ENCODE peak calls at places on chromosome 5, in six cellular contexts. A is progenitor cell of endocrine pancreas; Z is esophagus squamous epithelium; W is naive thymus-derived CD8-positive, alpha-beta T cell; E is B cell; O is HCEC 1CT. L is an unnamed sample.

GRCh38 chr5:149434162-149435014 is 55.3 kb upstream of the IL17B start:
- DNase-seq in A (peak), Z (no peak), W (peak), E (peak), O (peak), L (peak)

GRCh38 chr5:143111799-143112198 is 291.7 kb downstream of the NR3C1 start:
- DNase-seq in A (no peak), Z (no peak), W (no peak), E (no peak), O (no peak), L (no peak)

GRCh38 chr5:83029912-83030311 is 47.3 kb downstream of the TMEM167A start:
- DNase-seq in A (no peak), Z (no peak), W (no peak), E (no peak), O (peak), L (no peak)

GRCh38 chr5:179668404-179668803 is 12.4 kb downstream of the CBY3 start:
- DNase-seq in A (no peak), Z (no peak), W (peak), E (no peak), O (peak), L (no peak)

GRCh38 chr5:42950466-42951168 is 89.5 kb downstream of the ANXA2R start:
- DNase-seq in A (no peak), Z (peak), W (no peak), E (peak), O (peak), L (no peak)

GRCh38 chr5:10441083-10441991 is at the start of gene ROPN1L:
- DNase-seq in A (peak), Z (no peak), W (peak), E (peak), O (peak), L (peak)

GRCh38 chr5:130868186-130868821 is 296.8 kb downstream of the HINT1 start:
- DNase-seq in A (no peak), Z (no peak), W (no peak), E (no peak), O (no peak), L (no peak)

GRCh38 chr5:98461485-98461884 is 312.0 kb upstream of the RGMB start:
- DNase-seq in A (no peak), Z (no peak), W (no peak), E (no peak), O (no peak), L (no peak)

GRCh38 chr5:18281947-18282557 is 647.8 kb downstream of the TAF11L14 start:
- DNase-seq in A (no peak), Z (no peak), W (no peak), E (no peak), O (peak), L (peak)

L was measured in T47D.